ENCODE peak calls at places on chromosomes 6 and 20, in five cellular contexts. One of them, this sample, is unnamed.

GRCh38 chr6:16766043-16766521 is 4.8 kb upstream of the ATXN1 start:
- DNase-seq in A549: peak; percentile 84
- DNase-seq in GM12878: no peak
- DNase-seq in H1: no peak
- DNase-seq in K562: no peak
- DNase-seq in this sample: no peak

GRCh38 chr20:48603116-48603818 is 224.5 kb downstream of the PREX1 start:
- DNase-seq in A549: no peak
- DNase-seq in GM12878: no peak
- DNase-seq in H1: no peak
- DNase-seq in K562: no peak
- DNase-seq in this sample: no peak

GRCh38 chr6:154515808-154516207 is 5.3 kb upstream of the CNKSR3 start:
- DNase-seq in A549: no peak
- DNase-seq in GM12878: no peak
- DNase-seq in H1: no peak
- DNase-seq in K562: no peak
- DNase-seq in this sample: no peak

GRCh38 chr20:38889792-38890496 is 36.3 kb upstream of the FAM83D start:
- DNase-seq in A549: no peak
- DNase-seq in GM12878: no peak
- DNase-seq in H1: no peak
- DNase-seq in K562: peak; percentile 26
- DNase-seq in this sample: no peak

GRCh38 chr20:62263396-62263795 is 25.1 kb downstream of the OSBPL2 start:
- DNase-seq in A549: no peak
- DNase-seq in GM12878: no peak
- DNase-seq in H1: no peak
- DNase-seq in K562: no peak
- DNase-seq in this sample: no peak

GRCh38 chr6:2266845-2267244 is 21.4 kb upstream of the GMDS start:
- DNase-seq in A549: no peak
- DNase-seq in GM12878: no peak
- DNase-seq in H1: no peak
- DNase-seq in K562: no peak
- DNase-seq in this sample: no peak

GRCh38 chr6:106178900-106179299 is 92.8 kb downstream of the PRDM1 start:
- DNase-seq in A549: no peak
- DNase-seq in GM12878: no peak
- DNase-seq in H1: no peak
- DNase-seq in K562: no peak
- DNase-seq in this sample: no peak

GRCh38 chr20:25865715-25866656 is 169.3 kb upstream of the ZNF337 start:
- DNase-seq in A549: peak; percentile 82
- DNase-seq in GM12878: no peak
- DNase-seq in H1: peak; percentile 74
- DNase-seq in K562: peak; percentile 39
- DNase-seq in this sample: peak; percentile 73

GRCh38 chr6:89818977-89819335 is 638 bp downstream of the MDN1 start:
- DNase-seq in A549: peak; percentile 21
- DNase-seq in GM12878: no peak
- DNase-seq in H1: no peak
- DNase-seq in K562: no peak
- DNase-seq in this sample: peak; percentile 43

GRCh38 chr20:35120012-35120701 is 27.0 kb downstream of the EDEM2 start:
- DNase-seq in A549: no peak
- DNase-seq in GM12878: no peak
- DNase-seq in H1: no peak
- DNase-seq in K562: peak; percentile 68
- DNase-seq in this sample: no peak

GRCh38 chr6:139533573-139534471 is 159.4 kb upstream of the CITED2 start:
- DNase-seq in A549: peak; percentile 36
- DNase-seq in GM12878: no peak
- DNase-seq in H1: no peak
- DNase-seq in K562: peak; percentile 70
- DNase-seq in this sample: no peak

GRCh38 chr6:42197574-42198362 is 3.0 kb upstream of the GUCA1B start:
- DNase-seq in A549: peak; percentile 68
- DNase-seq in GM12878: no peak
- DNase-seq in H1: no peak
- DNase-seq in K562: peak; percentile 89
- DNase-seq in this sample: peak; percentile 81

GRCh38 chr20:63540417-63541186 is 3.4 kb upstream of the PTK6 start:
- DNase-seq in A549: no peak
- DNase-seq in GM12878: no peak
- DNase-seq in H1: no peak
- DNase-seq in K562: no peak
- DNase-seq in this sample: no peak

GRCh38 chr6:22363966-22364296 is 67.1 kb upstream of the PRL start:
- DNase-seq in A549: no peak
- DNase-seq in GM12878: no peak
- DNase-seq in H1: no peak
- DNase-seq in K562: no peak
- DNase-seq in this sample: no peak

GRCh38 chr20:34570859-34571306 is 12.4 kb downstream of the MAP1LC3A start:
- DNase-seq in A549: no peak
- DNase-seq in GM12878: no peak
- DNase-seq in H1: no peak
- DNase-seq in K562: no peak
- DNase-seq in this sample: no peak

GRCh38 chr20:25382704-25383370 is 7.8 kb downstream of the ABHD12 start:
- DNase-seq in A549: no peak
- DNase-seq in GM12878: no peak
- DNase-seq in H1: no peak
- DNase-seq in K562: no peak
- DNase-seq in this sample: no peak

GRCh38 chr6:16909599-16910360 is 148.5 kb upstream of the ATXN1 start:
- DNase-seq in A549: no peak
- DNase-seq in GM12878: no peak
- DNase-seq in H1: no peak
- DNase-seq in K562: no peak
- DNase-seq in this sample: no peak

GRCh38 chr20:23325107-23325506 is 25.5 kb upstream of the NXT1 start:
- DNase-seq in A549: no peak
- DNase-seq in GM12878: no peak
- DNase-seq in H1: no peak
- DNase-seq in K562: no peak
- DNase-seq in this sample: no peak

DNA sequence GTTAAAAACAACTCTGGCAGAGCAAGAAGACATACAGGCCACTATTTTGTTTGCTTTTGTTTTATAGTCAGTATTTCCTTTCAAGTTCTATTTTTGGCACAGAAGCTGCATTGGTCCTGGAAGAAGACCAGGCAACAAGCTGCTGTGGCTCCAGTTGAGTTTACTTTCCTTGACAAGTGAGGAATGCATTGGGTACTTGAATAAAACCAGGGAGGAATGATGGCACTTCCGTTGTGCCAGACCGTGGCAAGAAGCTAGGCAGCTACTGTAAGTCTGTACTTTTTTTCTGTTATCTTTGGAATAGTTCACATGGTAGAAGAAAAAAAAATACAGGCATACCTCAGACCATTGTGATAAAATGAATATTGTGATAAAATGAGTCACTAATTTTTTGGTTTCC is 66.3 kb downstream of the NCOA3 start:
- DNase-seq in A549: peak; percentile 62
- DNase-seq in GM12878: no peak
- DNase-seq in H1: no peak
- DNase-seq in K562: no peak
- DNase-seq in this sample: peak; percentile 32
- TF ChIP-seq KDM1A in A549: no peak
- TF ChIP-seq KDM1A in GM12878: no peak
- TF ChIP-seq KDM1A in H1: no peak
- TF ChIP-seq KDM1A in K562: no peak
- TF ChIP-seq KDM1A in this sample: no peak

GRCh38 chr20:14067631-14068030 is 72.3 kb downstream of the MACROD2 start:
- DNase-seq in A549: peak; percentile 19
- DNase-seq in GM12878: no peak
- DNase-seq in H1: no peak
- DNase-seq in K562: no peak
- DNase-seq in this sample: no peak

GRCh38 chr20:14062786-14063185 is 67.5 kb downstream of the MACROD2 start:
- DNase-seq in A549: no peak
- DNase-seq in GM12878: no peak
- DNase-seq in H1: no peak
- DNase-seq in K562: no peak
- DNase-seq in this sample: no peak

GRCh38 chr20:14064333-14064732 is 69.0 kb downstream of the MACROD2 start:
- DNase-seq in A549: no peak
- DNase-seq in GM12878: no peak
- DNase-seq in H1: no peak
- DNase-seq in K562: no peak
- DNase-seq in this sample: no peak

GRCh38 chr20:14065774-14066173 is 70.5 kb downstream of the MACROD2 start:
- DNase-seq in A549: no peak
- DNase-seq in GM12878: no peak
- DNase-seq in H1: no peak
- DNase-seq in K562: no peak
- DNase-seq in this sample: peak; percentile 23

GRCh38 chr20:14064921-14065320 is 69.6 kb downstream of the MACROD2 start:
- DNase-seq in A549: no peak
- DNase-seq in GM12878: no peak
- DNase-seq in H1: no peak
- DNase-seq in K562: no peak
- DNase-seq in this sample: no peak
- TF ChIP-seq KDM1A in A549: no peak
- TF ChIP-seq KDM1A in GM12878: no peak
- TF ChIP-seq KDM1A in H1: no peak
- TF ChIP-seq KDM1A in K562: no peak
- TF ChIP-seq KDM1A in this sample: no peak

GRCh38 chr6:34904990-34905613 is 16.0 kb downstream of the ANKS1A start:
- DNase-seq in A549: no peak
- DNase-seq in GM12878: no peak
- DNase-seq in H1: no peak
- DNase-seq in K562: no peak
- DNase-seq in this sample: no peak

GRCh38 chr6:34911822-34912221 is 22.8 kb downstream of the ANKS1A start:
- DNase-seq in A549: no peak
- DNase-seq in GM12878: no peak
- DNase-seq in H1: no peak
- DNase-seq in K562: no peak
- DNase-seq in this sample: no peak

GRCh38 chr6:34909484-34909883 is 20.4 kb downstream of the ANKS1A start:
- DNase-seq in A549: no peak
- DNase-seq in GM12878: no peak
- DNase-seq in H1: no peak
- DNase-seq in K562: no peak
- DNase-seq in this sample: no peak

GRCh38 chr6:34912715-34913464 is 23.8 kb downstream of the ANKS1A start:
- DNase-seq in A549: no peak
- DNase-seq in GM12878: peak; percentile 53
- DNase-seq in H1: no peak
- DNase-seq in K562: no peak
- DNase-seq in this sample: no peak

DNA sequence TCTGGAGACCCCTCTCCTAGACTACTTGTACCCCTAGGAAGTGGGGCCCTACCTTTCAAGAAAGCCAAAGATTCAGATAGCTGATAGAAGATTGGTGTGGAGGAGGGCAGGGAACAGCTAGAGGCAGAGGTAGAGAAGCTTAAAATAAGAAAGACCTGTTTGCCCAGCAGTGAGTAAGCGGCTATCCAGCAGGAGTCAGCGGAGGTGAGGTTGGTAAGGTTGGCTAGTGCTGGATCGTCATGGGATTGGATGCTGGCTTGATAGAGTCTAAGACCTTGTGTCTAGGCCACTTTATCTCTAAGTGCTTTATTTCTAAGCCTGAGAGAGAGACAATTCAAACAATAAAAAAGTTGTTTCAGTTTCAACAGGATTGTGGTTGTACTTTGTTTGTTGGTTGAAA is 19.1 kb downstream of the ANKS1A start:
- DNase-seq in A549: no peak
- DNase-seq in GM12878: no peak
- DNase-seq in H1: no peak
- DNase-seq in K562: no peak
- DNase-seq in this sample: no peak
- TF ChIP-seq KDM1A in A549: no peak
- TF ChIP-seq KDM1A in GM12878: no peak
- TF ChIP-seq KDM1A in H1: no peak
- TF ChIP-seq KDM1A in K562: no peak
- TF ChIP-seq KDM1A in this sample: no peak

GRCh38 chr6:52377538-52378221 is 15.7 kb downstream of the PAQR8 start:
- DNase-seq in A549: no peak
- DNase-seq in GM12878: no peak
- DNase-seq in H1: no peak
- DNase-seq in K562: no peak
- DNase-seq in this sample: no peak
- TF ChIP-seq KDM1A in A549: no peak
- TF ChIP-seq KDM1A in GM12878: no peak
- TF ChIP-seq KDM1A in H1: no peak
- TF ChIP-seq KDM1A in K562: no peak
- TF ChIP-seq KDM1A in this sample: no peak

GRCh38 chr6:20211941-20212391 is 303 bp downstream of the MBOAT1 start:
- DNase-seq in A549: peak; percentile 46
- DNase-seq in GM12878: no peak
- DNase-seq in H1: peak; percentile 86
- DNase-seq in K562: peak; percentile 44
- DNase-seq in this sample: no peak
- TF ChIP-seq KDM1A in A549: no peak
- TF ChIP-seq KDM1A in GM12878: no peak
- TF ChIP-seq KDM1A in H1: no peak
- TF ChIP-seq KDM1A in K562: peak; percentile 33
- TF ChIP-seq KDM1A in this sample: no peak

GRCh38 chr6:43768983-43769525 is 957 bp upstream of the VEGFA start:
- DNase-seq in A549: no peak
- DNase-seq in GM12878: no peak
- DNase-seq in H1: no peak
- DNase-seq in K562: no peak
- DNase-seq in this sample: no peak
- TF ChIP-seq KDM1A in A549: no peak
- TF ChIP-seq KDM1A in GM12878: no peak
- TF ChIP-seq KDM1A in H1: no peak
- TF ChIP-seq KDM1A in K562: no peak
- TF ChIP-seq KDM1A in this sample: no peak

GRCh38 chr6:28885149-28885738 is 38.5 kb downstream of the TRIM27 start:
- DNase-seq in A549: no peak
- DNase-seq in GM12878: no peak
- DNase-seq in H1: no peak
- DNase-seq in K562: no peak
- DNase-seq in this sample: peak; percentile 48

GRCh38 chr6:28880894-28881780 is 42.6 kb downstream of the TRIM27 start:
- DNase-seq in A549: peak; percentile 74
- DNase-seq in GM12878: no peak
- DNase-seq in H1: peak; percentile 96
- DNase-seq in K562: peak; percentile 74
- DNase-seq in this sample: peak; percentile 82

GRCh38 chr6:28880519-28880893 is 43.3 kb downstream of the TRIM27 start:
- DNase-seq in A549: no peak
- DNase-seq in GM12878: no peak
- DNase-seq in H1: no peak
- DNase-seq in K562: no peak
- DNase-seq in this sample: no peak

GRCh38 chr6:28888097-28888496 is 35.7 kb downstream of the TRIM27 start:
- DNase-seq in A549: no peak
- DNase-seq in GM12878: no peak
- DNase-seq in H1: no peak
- DNase-seq in K562: no peak
- DNase-seq in this sample: no peak

GRCh38 chr6:28884423-28885148 is 39.2 kb downstream of the TRIM27 start:
- DNase-seq in A549: no peak
- DNase-seq in GM12878: no peak
- DNase-seq in H1: no peak
- DNase-seq in K562: no peak
- DNase-seq in this sample: peak; percentile 51
- TF ChIP-seq KDM1A in A549: no peak
- TF ChIP-seq KDM1A in GM12878: no peak
- TF ChIP-seq KDM1A in H1: no peak
- TF ChIP-seq KDM1A in K562: no peak
- TF ChIP-seq KDM1A in this sample: no peak

GRCh38 chr6:26475823-26476729 is 18.3 kb downstream of the BTN2A1 start:
- DNase-seq in A549: no peak
- DNase-seq in GM12878: no peak
- DNase-seq in H1: no peak
- DNase-seq in K562: no peak
- DNase-seq in this sample: peak; percentile 31
- TF ChIP-seq KDM1A in A549: no peak
- TF ChIP-seq KDM1A in GM12878: no peak
- TF ChIP-seq KDM1A in H1: no peak
- TF ChIP-seq KDM1A in K562: no peak
- TF ChIP-seq KDM1A in this sample: no peak